ENCODE peak calls at places on chromosomes 16 and 17, in five cellular contexts. One of them, this sample, is unnamed.

GRCh38 chr17:66975614-66976378 is 11.3 kb downstream of the CACNG4 start:
- DNase-seq in testis: no peak
- DNase-seq in upper lobe of left lung: no peak
- DNase-seq in breast epithelium: peak; percentile 55
- DNase-seq in heart left ventricle: no peak
- DNase-seq in this sample: no peak

GRCh38 chr17:77409282-77410161 is 268.8 kb downstream of the SEC14L1 start:
- DNase-seq in testis: peak; percentile 72
- DNase-seq in heart left ventricle: peak; percentile 82
- DNase-seq in breast epithelium: peak; percentile 79
- DNase-seq in upper lobe of left lung: peak; percentile 80
- DNase-seq in this sample: peak; percentile 64

GRCh38 chr16:50509521-50510341 is 38.5 kb upstream of the NKD1 start:
- DNase-seq in upper lobe of left lung: no peak
- DNase-seq in testis: peak; percentile 57
- DNase-seq in breast epithelium: no peak
- DNase-seq in heart left ventricle: no peak
- DNase-seq in this sample: no peak

GRCh38 chr16:30112197-30113030 is 923 bp downstream of the GDPD3 start:
- DNase-seq in upper lobe of left lung: peak; percentile 62
- DNase-seq in heart left ventricle: peak; percentile 41
- DNase-seq in testis: peak; percentile 53
- DNase-seq in breast epithelium: no peak
- DNase-seq in this sample: peak; percentile 48

GRCh38 chr16:20851601-20852000 is 45.3 kb downstream of the REXO5 start:
- DNase-seq in breast epithelium: peak; percentile 88
- DNase-seq in heart left ventricle: peak; percentile 76
- DNase-seq in testis: peak; percentile 92
- DNase-seq in upper lobe of left lung: peak; percentile 82
- DNase-seq in this sample: peak; percentile 88

GRCh38 chr17:33401253-33401652 is 108.2 kb upstream of the ASIC2 start:
- DNase-seq in testis: no peak
- DNase-seq in upper lobe of left lung: no peak
- DNase-seq in breast epithelium: no peak
- DNase-seq in heart left ventricle: no peak
- DNase-seq in this sample: no peak

GRCh38 chr17:72338847-72339790 is 218.3 kb downstream of the SOX9 start:
- DNase-seq in upper lobe of left lung: no peak
- DNase-seq in testis: no peak
- DNase-seq in heart left ventricle: peak; percentile 35
- DNase-seq in breast epithelium: peak; percentile 48
- DNase-seq in this sample: peak; percentile 9

GRCh38 chr16:23025692-23026305 is 123.5 kb downstream of the USP31 start:
- DNase-seq in heart left ventricle: no peak
- DNase-seq in upper lobe of left lung: no peak
- DNase-seq in breast epithelium: no peak
- DNase-seq in testis: no peak
- DNase-seq in this sample: no peak

GRCh38 chr16:67806428-67807147 is at the start of the genes RANBP10 and TSNAXIP1:
- DNase-seq in testis: peak; percentile 98
- DNase-seq in breast epithelium: peak; percentile 99
- DNase-seq in upper lobe of left lung: peak; percentile 99
- DNase-seq in heart left ventricle: peak; percentile 98
- DNase-seq in this sample: peak; percentile 98

GRCh38 chr17:60577147-60577925 is 22.7 kb upstream of the PPM1D start:
- DNase-seq in testis: peak; percentile 68
- DNase-seq in upper lobe of left lung: peak; percentile 36
- DNase-seq in heart left ventricle: peak; percentile 32
- DNase-seq in breast epithelium: no peak
- DNase-seq in this sample: peak; percentile 7

GRCh38 chr17:32111141-32111771 is 31.0 kb upstream of the RHOT1 start:
- DNase-seq in testis: peak; percentile 64
- DNase-seq in breast epithelium: no peak
- DNase-seq in upper lobe of left lung: no peak
- DNase-seq in heart left ventricle: peak; percentile 59
- DNase-seq in this sample: peak; percentile 91

GRCh38 chr17:83182620-83183063 is 103.2 kb downstream of the METRNL start:
- DNase-seq in heart left ventricle: peak; percentile 25
- DNase-seq in upper lobe of left lung: peak; percentile 52
- DNase-seq in testis: peak; percentile 59
- DNase-seq in breast epithelium: peak; percentile 16
- DNase-seq in this sample: no peak

GRCh38 chr16:48479955-48480354 is 94.7 kb upstream of the SIAH1 start:
- DNase-seq in heart left ventricle: no peak
- DNase-seq in testis: no peak
- DNase-seq in breast epithelium: no peak
- DNase-seq in upper lobe of left lung: no peak
- DNase-seq in this sample: no peak

GRCh38 chr17:76678330-76678729 is 32.4 kb downstream of the MXRA7 start:
- DNase-seq in upper lobe of left lung: peak; percentile 34
- DNase-seq in heart left ventricle: no peak
- DNase-seq in breast epithelium: no peak
- DNase-seq in testis: no peak
- DNase-seq in this sample: no peak

GRCh38 chr17:58320570-58321323 is 7.8 kb downstream of the TSPOAP1 start:
- DNase-seq in heart left ventricle: no peak
- DNase-seq in testis: no peak
- DNase-seq in breast epithelium: no peak
- DNase-seq in upper lobe of left lung: no peak
- DNase-seq in this sample: no peak

GRCh38 chr17:30378191-30378796 is 433 bp upstream of the CPD start:
- DNase-seq in upper lobe of left lung: peak; percentile 50
- DNase-seq in testis: peak; percentile 50
- DNase-seq in heart left ventricle: peak; percentile 27
- DNase-seq in breast epithelium: no peak
- DNase-seq in this sample: peak; percentile 36

GRCh38 chr17:2906907-2907306 is 110.7 kb downstream of the RAP1GAP2 start:
- DNase-seq in upper lobe of left lung: no peak
- DNase-seq in breast epithelium: no peak
- DNase-seq in testis: peak; percentile 58
- DNase-seq in heart left ventricle: no peak
- DNase-seq in this sample: no peak

GRCh38 chr16:84520778-84521770 is 16.6 kb upstream of the MEAK7 start:
- DNase-seq in upper lobe of left lung: peak; percentile 54
- DNase-seq in breast epithelium: peak; percentile 61
- DNase-seq in testis: no peak
- DNase-seq in heart left ventricle: no peak
- DNase-seq in this sample: peak; percentile 90

GRCh38 chr17:7426896-7427488 is 1.6 kb downstream of the SPEM2 start:
- DNase-seq in breast epithelium: no peak
- DNase-seq in testis: no peak
- DNase-seq in heart left ventricle: no peak
- DNase-seq in upper lobe of left lung: no peak
- DNase-seq in this sample: no peak

GRCh38 chr17:7356072-7356549 is 1.2 kb downstream of the TMEM95 start:
- DNase-seq in heart left ventricle: peak; percentile 74
- DNase-seq in breast epithelium: peak; percentile 69
- DNase-seq in upper lobe of left lung: peak; percentile 88
- DNase-seq in testis: peak; percentile 77
- DNase-seq in this sample: peak; percentile 74

GRCh38 chr16:138049-138417 is 440 bp downstream of the NPRL3 start:
- DNase-seq in heart left ventricle: no peak
- DNase-seq in testis: peak; percentile 25
- DNase-seq in breast epithelium: no peak
- DNase-seq in upper lobe of left lung: no peak
- DNase-seq in this sample: peak; percentile 23

GRCh38 chr17:29010586-29010985 is 4.8 kb upstream of the SEZ6 start:
- DNase-seq in breast epithelium: no peak
- DNase-seq in upper lobe of left lung: no peak
- DNase-seq in testis: no peak
- DNase-seq in heart left ventricle: no peak
- DNase-seq in this sample: no peak

GRCh38 chr16:19860146-19861030 is 24.3 kb downstream of the GPRC5B start:
- DNase-seq in testis: no peak
- DNase-seq in breast epithelium: no peak
- DNase-seq in upper lobe of left lung: no peak
- DNase-seq in heart left ventricle: no peak
- DNase-seq in this sample: peak; percentile 63

GRCh38 chr16:83661656-83662055 is 146.1 kb upstream of the HSBP1 start:
- DNase-seq in upper lobe of left lung: no peak
- DNase-seq in heart left ventricle: no peak
- DNase-seq in testis: no peak
- DNase-seq in breast epithelium: no peak
- DNase-seq in this sample: no peak

GRCh38 chr17:12590417-12590816 is 75.3 kb upstream of the MYOCD start:
- DNase-seq in heart left ventricle: no peak
- DNase-seq in breast epithelium: no peak
- DNase-seq in upper lobe of left lung: no peak
- DNase-seq in testis: no peak
- DNase-seq in this sample: no peak

GRCh38 chr17:73368085-73368631 is 56.4 kb upstream of the CDC42EP4 start:
- DNase-seq in heart left ventricle: no peak
- DNase-seq in testis: no peak
- DNase-seq in breast epithelium: no peak
- DNase-seq in upper lobe of left lung: no peak
- DNase-seq in this sample: no peak

GRCh38 chr17:8222380-8222629 is 11.9 kb upstream of the AURKB start:
- DNase-seq in breast epithelium: no peak
- DNase-seq in upper lobe of left lung: no peak
- DNase-seq in testis: no peak
- DNase-seq in heart left ventricle: no peak
- DNase-seq in this sample: no peak

GRCh38 chr16:86755571-86756006 is 177.2 kb downstream of the FOXL1 start:
- DNase-seq in testis: no peak
- DNase-seq in breast epithelium: no peak
- DNase-seq in upper lobe of left lung: no peak
- DNase-seq in heart left ventricle: peak; percentile 68
- DNase-seq in this sample: no peak

GRCh38 chr16:29141586-29142324 is 156.9 kb downstream of the LAT start:
- DNase-seq in testis: no peak
- DNase-seq in heart left ventricle: no peak
- DNase-seq in upper lobe of left lung: no peak
- DNase-seq in breast epithelium: no peak
- DNase-seq in this sample: no peak

GRCh38 chr16:85947511-85948509 is 48.8 kb downstream of the IRF8 start:
- DNase-seq in breast epithelium: no peak
- DNase-seq in heart left ventricle: no peak
- DNase-seq in upper lobe of left lung: no peak
- DNase-seq in testis: no peak
- DNase-seq in this sample: no peak

GRCh38 chr17:75785770-75786538 is 1.3 kb downstream of the UNK start:
- DNase-seq in breast epithelium: no peak
- DNase-seq in testis: no peak
- DNase-seq in upper lobe of left lung: no peak
- DNase-seq in heart left ventricle: no peak
- DNase-seq in this sample: no peak

GRCh38 chr17:10021239-10021638 is 116.2 kb upstream of the RCVRN start:
- DNase-seq in upper lobe of left lung: peak; percentile 80
- DNase-seq in testis: peak; percentile 64
- DNase-seq in heart left ventricle: no peak
- DNase-seq in breast epithelium: no peak
- DNase-seq in this sample: peak; percentile 9

GRCh38 chr17:9221231-9222180 is 200.2 kb downstream of the NTN1 start:
- DNase-seq in breast epithelium: no peak
- DNase-seq in heart left ventricle: no peak
- DNase-seq in upper lobe of left lung: no peak
- DNase-seq in testis: no peak
- DNase-seq in this sample: no peak

GRCh38 chr16:30958164-30959083 is 870 bp downstream of the SETD1A start:
- DNase-seq in upper lobe of left lung: peak; percentile 43
- DNase-seq in breast epithelium: no peak
- DNase-seq in heart left ventricle: no peak
- DNase-seq in testis: peak; percentile 67
- DNase-seq in this sample: peak; percentile 57

GRCh38 chr17:4897785-4898184 is 1.6 kb upstream of the C17orf107 start:
- DNase-seq in testis: no peak
- DNase-seq in heart left ventricle: no peak
- DNase-seq in breast epithelium: no peak
- DNase-seq in upper lobe of left lung: no peak
- DNase-seq in this sample: no peak

GRCh38 chr17:4898351-4898750 is 985 bp upstream of the C17orf107 start:
- DNase-seq in testis: no peak
- DNase-seq in upper lobe of left lung: no peak
- DNase-seq in breast epithelium: no peak
- DNase-seq in heart left ventricle: no peak
- DNase-seq in this sample: no peak

GRCh38 chr17:4899341-4900230 is at the start of gene C17orf107:
- DNase-seq in testis: peak; percentile 76
- DNase-seq in breast epithelium: peak; percentile 94
- DNase-seq in heart left ventricle: peak; percentile 80
- DNase-seq in upper lobe of left lung: peak; percentile 94
- DNase-seq in this sample: peak; percentile 78

GRCh38 chr17:4900231-4901107 is 1.1 kb downstream of the C17orf107 start:
- DNase-seq in heart left ventricle: no peak
- DNase-seq in testis: no peak
- DNase-seq in breast epithelium: no peak
- DNase-seq in upper lobe of left lung: peak; percentile 42
- DNase-seq in this sample: peak; percentile 18

GRCh38 chr17:4898927-4899326 is 409 bp upstream of the C17orf107 start:
- DNase-seq in heart left ventricle: no peak
- DNase-seq in breast epithelium: no peak
- DNase-seq in upper lobe of left lung: no peak
- DNase-seq in testis: no peak
- DNase-seq in this sample: no peak
- H3K4me3 ChIP-seq in heart left ventricle: peak overlapping the region; percentile 53
- H3K4me3 ChIP-seq in breast epithelium: peak overlapping the region; percentile 67
- H3K4me3 ChIP-seq in upper lobe of left lung: peak overlapping the region; percentile 52
- H3K4me3 ChIP-seq in testis: peak overlapping the region; percentile 36
- H3K4me3 ChIP-seq in this sample: peak overlapping the region; percentile 40

GRCh38 chr16:24984903-24985675 is 30.1 kb downstream of the ARHGAP17 start:
- DNase-seq in upper lobe of left lung: no peak
- DNase-seq in heart left ventricle: no peak
- DNase-seq in testis: no peak
- DNase-seq in breast epithelium: no peak
- DNase-seq in this sample: no peak
- H3K27ac ChIP-seq in upper lobe of left lung: peak overlapping the region; percentile 26
- H3K27ac ChIP-seq in heart left ventricle: peak overlapping the region; percentile 76
- H3K27ac ChIP-seq in testis: peak overlapping the region; percentile 28
- H3K27ac ChIP-seq in breast epithelium: peak overlapping the region; percentile 64
- H3K27ac ChIP-seq in this sample: no peak overlapping the region

DNA sequence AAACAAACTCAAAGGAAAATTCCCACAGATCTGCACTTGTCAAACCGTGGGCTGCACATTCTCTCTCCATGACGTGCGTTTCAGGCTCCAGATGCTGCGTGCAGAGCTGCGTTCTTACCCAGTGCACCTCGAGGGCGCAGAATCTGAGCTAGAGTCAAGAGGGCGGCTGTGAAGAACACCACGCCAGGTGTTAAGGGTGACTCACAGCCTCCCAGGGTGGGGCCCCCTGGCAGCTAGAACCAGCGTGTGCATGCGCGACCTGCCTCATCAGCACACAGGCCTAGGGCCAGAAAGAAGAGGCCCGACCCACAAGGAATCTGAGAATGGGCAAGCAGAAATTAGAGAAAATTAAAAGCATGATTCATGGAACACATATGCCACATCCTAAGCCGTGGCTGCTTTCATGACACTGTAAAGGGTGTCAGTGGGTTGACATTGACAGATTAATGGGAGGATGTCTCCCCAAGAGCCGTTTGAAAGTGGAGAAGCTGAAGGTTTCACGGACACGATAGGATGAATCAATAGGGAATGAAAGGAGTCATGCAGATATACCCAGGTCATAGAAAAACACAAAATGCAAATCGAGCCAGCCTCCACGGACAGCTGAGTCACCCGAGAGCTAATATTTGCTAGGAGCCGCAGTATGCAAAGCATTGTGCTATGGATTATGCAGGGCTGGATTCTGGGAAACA is 29.0 kb downstream of the MARCHF10 start:
- DNase-seq in testis: peak; percentile 26
- DNase-seq in breast epithelium: peak; percentile 61
- DNase-seq in heart left ventricle: no peak
- DNase-seq in upper lobe of left lung: peak; percentile 86
- DNase-seq in this sample: peak; percentile 62
- TF ChIP-seq POLR2A in testis: no peak
- TF ChIP-seq POLR2A in breast epithelium: no peak
- TF ChIP-seq POLR2A in heart left ventricle: no peak
- TF ChIP-seq POLR2A in upper lobe of left lung: no peak
- TF ChIP-seq POLR2A in this sample: no peak

GRCh38 chr17:50542795-50543774 is 3.9 kb upstream of the SPATA20 start:
- DNase-seq in breast epithelium: peak; percentile 71
- DNase-seq in heart left ventricle: no peak
- DNase-seq in upper lobe of left lung: peak; percentile 85
- DNase-seq in testis: no peak
- DNase-seq in this sample: no peak
- H3K4me3 ChIP-seq in breast epithelium: peak overlapping the region; percentile 62
- H3K4me3 ChIP-seq in heart left ventricle: peak overlapping the region; percentile 62
- H3K4me3 ChIP-seq in upper lobe of left lung: peak overlapping the region; percentile 72
- H3K4me3 ChIP-seq in testis: no peak overlapping the region
- H3K4me3 ChIP-seq in this sample: no peak overlapping the region